ENCODE peak calls at places on chromosomes 1 and 21, in seven cellular contexts. Z, B, N, I, L, E and T are unnamed samples.

GRCh38 chr21:35801388-35801787 is 258.9 kb downstream of the SETD4 start:
- DNase-seq in Z (no peak), B (no peak), N (no peak), I (no peak), L (no peak), E (no peak), T (no peak)

GRCh38 chr1:241475688-241476087 is 43.9 kb downstream of the FH start:
- DNase-seq in Z (no peak), B (peak; percentile 70), N (no peak), I (no peak), L (no peak), E (no peak), T (no peak)

GRCh38 chr1:22437573-22437972 is 14.1 kb upstream of the ZBTB40 start:
- DNase-seq in Z (no peak), B (no peak), N (no peak), I (no peak), L (no peak), E (no peak), T (no peak)

GRCh38 chr1:177383715-177384114 is 213.0 kb downstream of the BRINP2 start:
- DNase-seq in Z (no peak), B (peak; percentile 33), N (no peak), I (no peak), L (no peak), E (no peak), T (no peak)

GRCh38 chr21:38756746-38757145 is 49.0 kb upstream of the ETS2 start:
- DNase-seq in Z (no peak), B (peak; percentile 26), N (no peak), I (no peak), L (no peak), E (no peak), T (no peak)

GRCh38 chr21:31909153-31909771 is 36.4 kb downstream of the HUNK start:
- DNase-seq in Z (no peak), B (no peak), N (no peak), I (peak; percentile 70), L (no peak), E (peak; percentile 47), T (no peak)

GRCh38 chr21:46325073-46325912 is 1.3 kb downstream of the PCNT start:
- DNase-seq in Z (peak; percentile 68), B (peak; percentile 54), N (peak; percentile 80), I (peak; percentile 53), L (peak; percentile 86), E (peak; percentile 63), T (peak; percentile 54)

GRCh38 chr1:173056355-173056754 is 5.6 kb upstream of the TNFSF18 start:
- DNase-seq in Z (no peak), B (peak; percentile 50), N (no peak), I (no peak), L (no peak), E (no peak), T (no peak)

GRCh38 chr1:155591770-155592169 is 18.2 kb upstream of the MSTO1 start:
- DNase-seq in Z (peak; percentile 29), B (peak; percentile 33), N (no peak), I (peak; percentile 33), L (no peak), E (no peak), T (no peak)

GRCh38 chr1:26034504-26035202 is 11.3 kb downstream of the SLC30A2 start:
- DNase-seq in Z (no peak), B (peak; percentile 11), N (no peak), I (no peak), L (no peak), E (no peak), T (no peak)

GRCh38 chr1:209797978-209798639 is 7.8 kb downstream of the IRF6 start:
- DNase-seq in Z (no peak), B (no peak), N (no peak), I (no peak), L (no peak), E (no peak), T (no peak)

GRCh38 chr1:227885648-227886502 is 61.9 kb downstream of the WNT9A start:
- DNase-seq in Z (peak; percentile 18), B (peak; percentile 85), N (peak; percentile 65), I (peak; percentile 45), L (peak; percentile 84), E (peak; percentile 8), T (peak; percentile 66)

GRCh38 chr1:6275826-6276764 is 15.2 kb upstream of the GPR153 start:
- DNase-seq in Z (no peak), B (no peak), N (no peak), I (peak; percentile 78), L (peak; percentile 88), E (peak; percentile 40), T (peak; percentile 60)

GRCh38 chr1:6753320-6754140 is 31.7 kb upstream of the CAMTA1 start:
- DNase-seq in Z (no peak), B (peak; percentile 44), N (no peak), I (no peak), L (no peak), E (no peak), T (no peak)

GRCh38 chr1:237191403-237191802 is 149.4 kb downstream of the RYR2 start:
- DNase-seq in Z (no peak), B (no peak), N (no peak), I (no peak), L (no peak), E (no peak), T (no peak)

GRCh38 chr1:3541930-3542329 is 69.4 kb downstream of the MEGF6 start:
- DNase-seq in Z (no peak), B (no peak), N (no peak), I (peak; percentile 47), L (no peak), E (no peak), T (no peak)

GRCh38 chr1:167428418-167428817 is 89.9 kb downstream of the CD247 start:
- DNase-seq in Z (no peak), B (no peak), N (no peak), I (no peak), L (no peak), E (no peak), T (no peak)

GRCh38 chr1:26597629-26598039 is 68.1 kb downstream of the RPS6KA1 start:
- DNase-seq in Z (peak; percentile 42), B (peak; percentile 40), N (no peak), I (no peak), L (no peak), E (no peak), T (no peak)

GRCh38 chr1:210707300-210707699 is 378.6 kb downstream of the HHAT start:
- DNase-seq in Z (no peak), B (no peak), N (no peak), I (no peak), L (no peak), E (no peak), T (no peak)

GRCh38 chr21:36973986-36974850 is 7.7 kb upstream of the HLCS start:
- DNase-seq in Z (no peak), B (no peak), N (no peak), I (no peak), L (no peak), E (no peak), T (no peak)

GRCh38 chr1:64378826-64379225 is 91.1 kb upstream of the CACHD1 start:
- DNase-seq in Z (no peak), B (no peak), N (no peak), I (peak; percentile 64), L (no peak), E (no peak), T (peak; percentile 21)

GRCh38 chr1:42114229-42114628 is 39.0 kb upstream of the GUCA2B start:
- DNase-seq in Z (no peak), B (no peak), N (no peak), I (no peak), L (no peak), E (no peak), T (no peak)

GRCh38 chr1:192756314-192756713 is 52.5 kb upstream of the RGS2 start:
- DNase-seq in Z (no peak), B (no peak), N (no peak), I (no peak), L (no peak), E (no peak), T (no peak)

GRCh38 chr1:2406451-2407041 is 5.8 kb downstream of the PEX10 start:
- DNase-seq in Z (no peak), B (no peak), N (no peak), I (no peak), L (peak; percentile 62), E (no peak), T (no peak)

GRCh38 chr1:88061830-88062177 is 622.3 kb upstream of the PKN2 start:
- DNase-seq in Z (no peak), B (no peak), N (no peak), I (no peak), L (no peak), E (no peak), T (no peak)

GRCh38 chr1:147882535-147882934 is 20.1 kb upstream of the GJA8 start:
- DNase-seq in Z (no peak), B (no peak), N (no peak), I (no peak), L (no peak), E (no peak), T (no peak)

GRCh38 chr1:53078333-53079101 is 16.5 kb downstream of the PODN start:
- DNase-seq in Z (no peak), B (no peak), N (no peak), I (no peak), L (peak; percentile 64), E (no peak), T (no peak)

GRCh38 chr1:50667272-50667671 is 244.0 kb upstream of the DMRTA2 start:
- DNase-seq in Z (no peak), B (no peak), N (no peak), I (no peak), L (no peak), E (no peak), T (no peak)

GRCh38 chr1:243628476-243628907 is 221.6 kb downstream of the AKT3 start:
- DNase-seq in Z (no peak), B (no peak), N (no peak), I (no peak), L (no peak), E (no peak), T (no peak)

GRCh38 chr1:89125571-89126233 is at the start of gene GBP2:
- DNase-seq in Z (peak; percentile 24), B (peak; percentile 87), N (peak; percentile 71), I (peak; percentile 47), L (no peak), E (no peak), T (no peak)